ENCODE peak calls at places on chromosomes 5 and 9, in five cellular contexts. Y is bronchial epithelial cell, J is fibroblast of mammary gland, Z is WTC11, E is heart right ventricle. N is an unnamed sample.

GRCh38 chr5:16809816-16810502 is 126.1 kb downstream of the MYO10 start:
- DNase-seq in Y (no peak), J (peak), Z (no peak), E (peak), N (peak)

GRCh38 chr5:95900383-95900958 is 61.2 kb downstream of the ELL2 start:
- DNase-seq in Y (no peak), J (peak), Z (no peak), E (no peak), N (peak)

GRCh38 chr9:14529629-14530028 is 163.6 kb downstream of the ZDHHC21 start:
- DNase-seq in Y (no peak), J (no peak), Z (no peak), E (no peak), N (no peak)

GRCh38 chr5:173707392-173707791 is 90.9 kb upstream of the BOD1 start:
- DNase-seq in Y (peak), J (peak), Z (no peak), E (peak), N (peak)

GRCh38 chr5:65191554-65192126 is 290.1 kb downstream of the ADAMTS6 start:
- DNase-seq in Y (no peak), J (no peak), Z (no peak), E (no peak), N (peak)

GRCh38 chr9:135204177-135204576 is 116.7 kb downstream of the OLFM1 start:
- DNase-seq in Y (no peak), J (no peak), Z (no peak), E (no peak), N (no peak)

GRCh38 chr9:35842795-35843194 is 13.8 kb downstream of the TMEM8B start:
- DNase-seq in Y (no peak), J (no peak), Z (no peak), E (no peak), N (no peak)

GRCh38 chr5:164346785-164347630 is 841.6 kb downstream of the MAT2B start:
- DNase-seq in Y (no peak), J (no peak), Z (no peak), E (no peak), N (no peak)

GRCh38 chr9:111375817-111376564 is 46.0 kb upstream of the OR2K2 start:
- DNase-seq in Y (peak), J (peak), Z (no peak), E (no peak), N (peak)

GRCh38 chr5:80790698-80791097 is 135.9 kb upstream of the DHFR start:
- DNase-seq in Y (no peak), J (no peak), Z (no peak), E (no peak), N (no peak)

GRCh38 chr5:179866241-179867078 is 7.8 kb upstream of the MRNIP start:
- DNase-seq in Y (peak), J (peak), Z (no peak), E (no peak), N (peak)

GRCh38 chr9:108057421-108058136 is 568.0 kb upstream of the KLF4 start:
- DNase-seq in Y (peak), J (peak), Z (no peak), E (no peak), N (peak)

GRCh38 chr5:149405550-149406202 is 26.6 kb upstream of the IL17B start:
- DNase-seq in Y (no peak), J (no peak), Z (no peak), E (no peak), N (no peak)

GRCh38 chr9:81146684-81147337 is 542.5 kb downstream of the TLE1 start:
- DNase-seq in Y (peak), J (peak), Z (no peak), E (no peak), N (peak)

GRCh38 chr5:87944553-87945320 is 323.9 kb downstream of the TMEM161B start:
- DNase-seq in Y (no peak), J (no peak), Z (peak), E (peak), N (peak)

GRCh38 chr5:106454651-106455415 is 1215.9 kb downstream of the EFNA5 start:
- DNase-seq in Y (peak), J (peak), Z (peak), E (no peak), N (peak)

GRCh38 chr5:6806668-6807067 is 93.4 kb downstream of the TENT4A start:
- DNase-seq in Y (no peak), J (no peak), Z (no peak), E (no peak), N (no peak)

GRCh38 chr5:36763454-36763853 is 113.1 kb upstream of the NIPBL start:
- DNase-seq in Y (no peak), J (no peak), Z (no peak), E (no peak), N (no peak)

GRCh38 chr5:137273511-137273910 is 225.6 kb downstream of the SPOCK1 start:
- DNase-seq in Y (peak), J (peak), Z (no peak), E (no peak), N (no peak)

GRCh38 chr9:72937545-72937944 is 15.3 kb downstream of the ALDH1A1 start:
- DNase-seq in Y (no peak), J (no peak), Z (no peak), E (no peak), N (no peak)

GRCh38 chr5:136109453-136109852 is 23.2 kb upstream of the SMAD5 start:
- DNase-seq in Y (no peak), J (no peak), Z (no peak), E (no peak), N (no peak)

GRCh38 chr9:95729669-95730368 is 145.7 kb upstream of the ERCC6L2 start:
- DNase-seq in Y (no peak), J (no peak), Z (no peak), E (no peak), N (no peak)

GRCh38 chr5:138990986-138991645 is 116.0 kb upstream of the LRRTM2 start:
- DNase-seq in Y (no peak), J (no peak), Z (no peak), E (no peak), N (no peak)

GRCh38 chr9:112925058-112925641 is 34.5 kb upstream of the SLC46A2 start:
- DNase-seq in Y (peak), J (peak), Z (no peak), E (no peak), N (peak)

GRCh38 chr9:100437860-100438805 is 11.2 kb downstream of the MSANTD3 start:
- DNase-seq in Y (peak), J (peak), Z (peak), E (peak), N (peak)

GRCh38 chr5:176771102-176771845 is 39.1 kb upstream of the UNC5A start:
- DNase-seq in Y (no peak), J (no peak), Z (no peak), E (no peak), N (no peak)

GRCh38 chr5:61298580-61298979 is 33.5 kb upstream of the ZSWIM6 start:
- DNase-seq in Y (peak), J (no peak), Z (no peak), E (no peak), N (peak)

GRCh38 chr5:1918488-1919208 is 35.9 kb upstream of the IRX4 start:
- DNase-seq in Y (no peak), J (no peak), Z (no peak), E (no peak), N (no peak)

GRCh38 chr5:124824637-124825158 is 78.3 kb upstream of the ZNF608 start:
- DNase-seq in Y (peak), J (peak), Z (no peak), E (no peak), N (peak)

GRCh38 chr5:109692011-109692410 is 2.3 kb downstream of the MAN2A1 start:
- DNase-seq in Y (peak), J (peak), Z (no peak), E (no peak), N (peak)

GRCh38 chr5:19795218-19795617 is 192.8 kb downstream of the CDH18 start:
- DNase-seq in Y (peak), J (peak), Z (peak), E (no peak), N (peak)
- TF ChIP-seq CTCF in Y (peak), J (no peak), Z (no peak), E (no peak), N (peak)

DNA sequence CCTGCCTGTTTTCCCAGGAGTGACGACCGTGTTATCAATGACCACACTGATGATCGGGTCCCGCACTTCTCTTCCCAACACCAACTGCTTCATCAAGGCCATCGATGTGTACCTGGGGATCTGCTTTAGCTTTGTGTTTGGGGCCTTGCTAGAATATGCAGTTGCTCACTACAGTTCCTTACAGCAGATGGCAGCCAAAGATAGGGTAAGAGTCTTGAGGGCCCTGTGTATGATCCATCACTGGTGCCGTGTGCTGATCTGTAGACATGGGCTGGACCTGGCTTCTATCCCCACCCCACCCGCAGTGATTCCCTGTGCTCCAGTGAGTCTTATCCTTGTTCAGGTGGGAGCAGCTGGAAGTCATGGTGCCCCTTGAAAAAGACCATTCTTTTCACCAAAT is 26.0 kb downstream of the GABRP start:
- DNase-seq in Y (peak), J (peak), Z (peak), E (no peak), N (peak)
- TF ChIP-seq CTCF in Y (peak), J (peak), Z (no peak), E (no peak), N (peak)

DNA sequence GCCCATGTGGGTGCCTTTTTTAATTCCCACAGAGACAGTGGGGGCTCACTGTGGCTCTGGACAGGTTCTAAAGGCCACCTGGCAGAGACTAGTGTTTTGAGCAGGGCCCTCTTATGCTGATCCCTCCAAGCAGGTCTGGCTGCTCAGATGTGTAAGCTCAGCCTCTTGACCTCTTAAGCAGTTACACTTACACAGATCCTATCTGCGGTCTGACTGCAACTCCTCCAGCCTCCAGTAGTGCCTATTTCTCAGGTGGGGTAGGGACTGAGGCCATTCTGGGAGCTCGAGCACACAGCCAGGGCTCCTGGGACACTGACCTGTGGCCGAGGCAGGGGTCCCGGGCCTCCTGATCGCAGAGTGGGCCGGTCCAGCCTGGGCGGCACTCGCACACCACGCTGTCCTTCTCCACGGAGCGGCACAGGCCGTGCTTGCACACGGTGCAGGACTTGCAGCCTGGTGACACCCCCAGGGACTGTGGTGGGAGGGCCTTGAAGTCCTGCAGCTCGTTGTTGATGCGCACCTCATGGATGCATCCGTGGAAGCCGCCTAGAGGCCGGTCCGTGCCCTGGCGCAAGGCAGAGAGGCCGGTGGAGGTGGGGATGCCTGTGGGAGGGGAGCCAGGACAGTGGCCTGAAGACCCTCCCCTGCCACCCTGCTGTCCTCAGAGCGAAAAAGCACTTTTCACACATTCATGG is 91.9 kb upstream of the PANK3 start:
- DNase-seq in Y (no peak), J (no peak), Z (peak), E (no peak), N (no peak)
- TF ChIP-seq CTCF in Y (no peak), J (no peak), Z (no peak), E (no peak), N (no peak)

GRCh38 chr9:137240321-137240840 is 706 bp upstream of the TUBB4B start:
- DNase-seq in Y (peak), J (peak), Z (peak), E (peak), N (peak)
- TF ChIP-seq CTCF in Y (no peak), J (no peak), Z (no peak), E (no peak), N (no peak)

DNA sequence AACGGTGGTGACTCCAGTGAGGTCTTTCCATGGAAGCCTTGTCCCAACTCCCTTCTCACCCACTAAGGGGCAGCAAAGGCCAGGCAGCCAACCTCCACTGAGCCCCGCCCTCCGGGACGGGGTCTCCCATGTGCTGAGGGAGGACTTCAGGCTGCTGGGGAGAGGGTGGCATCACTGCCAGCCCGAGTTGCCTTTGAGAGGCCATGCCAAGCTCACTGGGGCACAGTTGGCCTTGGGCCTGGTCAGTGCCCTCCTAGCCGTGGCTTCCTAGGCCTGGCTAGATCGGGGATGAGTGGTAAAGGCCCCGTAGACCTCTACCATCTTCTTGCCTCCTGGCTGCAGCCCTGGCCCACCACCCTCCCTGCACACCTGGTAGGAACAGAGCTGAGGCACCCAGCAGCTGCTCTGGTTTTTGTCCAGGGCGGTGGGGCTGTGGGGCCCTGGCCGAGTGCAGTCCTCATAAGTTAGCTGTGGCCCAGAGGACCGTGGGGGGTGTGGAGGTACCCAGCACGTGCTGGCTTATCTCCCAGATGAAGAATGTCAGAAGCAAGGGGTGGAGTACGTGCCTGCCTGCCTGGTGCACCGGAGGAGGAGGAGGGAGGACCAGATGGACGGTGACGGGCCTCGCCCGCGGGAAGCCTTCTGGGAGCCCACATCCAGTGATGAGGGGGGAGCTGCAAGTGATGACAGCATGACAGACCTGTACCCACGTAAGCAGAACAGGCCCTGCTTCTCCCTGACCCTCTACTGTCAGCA is 3.2 kb downstream of the SURF2 start:
- DNase-seq in Y (no peak), J (no peak), Z (peak), E (no peak), N (no peak)
- TF ChIP-seq CTCF in Y (peak), J (peak), Z (no peak), E (no peak), N (peak)

GRCh38 chr5:140637722-140638473 is 1.4 kb upstream of the TMCO6 start:
- DNase-seq in Y (no peak), J (no peak), Z (no peak), E (no peak), N (no peak)

GRCh38 chr5:140635291-140636257 is 2.6 kb upstream of the CD14 start:
- DNase-seq in Y (no peak), J (no peak), Z (no peak), E (no peak), N (no peak)

GRCh38 chr5:140642718-140643117 is 3.5 kb downstream of the TMCO6 start:
- DNase-seq in Y (no peak), J (peak), Z (no peak), E (no peak), N (peak)

GRCh38 chr5:140641716-140642115 is 2.5 kb downstream of the TMCO6 start:
- DNase-seq in Y (no peak), J (no peak), Z (no peak), E (no peak), N (no peak)

GRCh38 chr5:140639093-140639821 is at the start of gene TMCO6:
- DNase-seq in Y (peak), J (peak), Z (peak), E (peak), N (peak)
- TF ChIP-seq CTCF in Y (peak), J (peak), Z (no peak), E (peak), N (peak)

GRCh38 chr5:25006734-25007133 is 362.0 kb upstream of the CDH10 start:
- DNase-seq in Y (peak), J (no peak), Z (no peak), E (no peak), N (no peak)
- TF ChIP-seq CTCF in Y (no peak), J (no peak), Z (no peak), E (no peak), N (no peak)

N was measured in choroid plexus epithelial cell.